ENCODE peak calls at places on chromosomes 16 and 17, in eight cellular contexts. W is A549, P is right cardiac atrium, Y is heart left ventricle, E is Panc1, G is lower lobe of right lung, K is upper lobe of right lung, Q is dorsolateral prefrontal cortex. I is an unnamed sample.

GRCh38 chr16:27414803-27415431 is 12.9 kb downstream of the IL21R start:
- DNase-seq in W (no peak), P (no peak), Y (no peak), E (no peak), G (no peak), K (no peak), Q (no peak), I (no peak)

GRCh38 chr17:38579934-38580333 is 25.8 kb downstream of the SRCIN1 start:
- DNase-seq in W (peak), P (no peak), Y (no peak), E (no peak), G (peak), K (no peak), Q (peak), I (no peak)

GRCh38 chr17:46851029-46851741 is at the start of gene WNT9B:
- DNase-seq in W (peak), P (peak), Y (no peak), E (no peak), G (no peak), K (no peak), Q (no peak), I (no peak)

GRCh38 chr16:75727221-75727620 is 931 bp upstream of the CPHXL start:
- DNase-seq in W (no peak), P (no peak), Y (no peak), E (no peak), G (no peak), K (no peak), Q (no peak), I (no peak)

GRCh38 chr17:11742891-11743290 is 144.6 kb downstream of the DNAH9 start:
- DNase-seq in W (no peak), P (no peak), Y (no peak), E (no peak), G (no peak), K (no peak), Q (no peak), I (no peak)

GRCh38 chr17:72749119-72749572 is 343.3 kb downstream of the SLC39A11 start:
- DNase-seq in W (no peak), P (no peak), Y (no peak), E (no peak), G (no peak), K (no peak), Q (no peak), I (no peak)

GRCh38 chr16:3922241-3922640 is 41.7 kb upstream of the CREBBP start:
- DNase-seq in W (no peak), P (no peak), Y (no peak), E (no peak), G (peak), K (peak), Q (no peak), I (no peak)

GRCh38 chr17:61551255-61551742 is 39.7 kb downstream of the NACA2 start:
- DNase-seq in W (peak), P (no peak), Y (no peak), E (no peak), G (no peak), K (no peak), Q (no peak), I (no peak)

GRCh38 chr17:48037036-48037881 is at the start of gene COPZ2:
- DNase-seq in W (peak), P (peak), Y (peak), E (peak), G (peak), K (peak), Q (no peak), I (no peak)

GRCh38 chr16:83549836-83550569 is 257.8 kb upstream of the HSBP1 start:
- DNase-seq in W (no peak), P (no peak), Y (no peak), E (no peak), G (no peak), K (no peak), Q (no peak), I (no peak)

GRCh38 chr16:75305364-75306101 is 54.1 kb upstream of the BCAR1 start:
- DNase-seq in W (peak), P (peak), Y (peak), E (peak), G (no peak), K (no peak), Q (no peak), I (peak)

GRCh38 chr17:3919123-3919624 is 2.9 kb upstream of the P2RX1 start:
- DNase-seq in W (no peak), P (peak), Y (peak), E (no peak), G (no peak), K (no peak), Q (no peak), I (no peak)
- H3K27ac ChIP-seq in W (peak), P (no peak), Y (peak), E (no peak), G (peak), K (no peak), Q (no peak), I (no peak)

DNA sequence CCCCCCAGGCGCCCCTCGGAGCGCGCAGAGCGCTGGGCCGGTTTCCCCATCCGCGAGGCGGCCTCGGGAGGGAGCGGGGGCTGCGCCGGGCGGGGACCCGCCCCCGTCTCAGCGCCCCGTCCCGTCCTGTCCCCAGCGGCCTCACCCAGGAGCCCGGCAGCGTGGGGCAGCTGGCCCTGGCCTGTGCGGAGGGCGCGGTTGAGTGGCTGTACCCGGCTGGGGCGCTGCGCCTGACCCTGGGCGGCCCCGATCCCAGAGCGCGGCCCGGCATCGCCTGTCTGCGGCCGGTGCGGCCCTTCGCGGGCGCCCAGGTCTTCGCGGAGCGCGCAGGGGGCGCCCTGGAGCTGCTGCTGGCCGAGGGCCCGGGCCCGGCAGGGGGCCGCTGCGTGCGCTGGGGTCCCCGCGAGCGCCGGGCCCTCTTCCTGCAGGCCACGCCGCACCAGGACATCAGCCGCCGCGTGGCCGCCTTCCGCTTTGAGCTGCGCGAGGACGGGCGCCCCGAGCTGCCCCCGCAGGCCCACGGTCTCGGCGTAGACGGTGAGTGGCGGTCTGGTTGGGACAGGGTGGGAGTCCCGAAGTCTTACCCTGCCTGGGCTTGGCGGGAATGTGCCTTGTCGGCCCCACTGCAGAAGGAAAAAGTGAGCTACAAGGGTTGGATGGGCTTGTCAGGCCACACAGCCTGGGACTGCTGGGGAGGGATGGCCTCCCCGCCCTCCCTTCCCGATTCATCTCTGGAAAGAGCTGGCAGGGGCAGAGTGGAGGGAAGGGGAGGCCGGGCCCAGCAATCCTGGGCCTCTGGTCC is 731 bp downstream of the METRN start:
- DNase-seq in W (peak), P (no peak), Y (no peak), E (no peak), G (no peak), K (peak), Q (no peak), I (no peak)
- H3K27ac ChIP-seq in W (peak), P (no peak), Y (peak), E (peak), G (peak), K (peak), Q (peak), I (peak)

GRCh38 chr16:72247821-72248253 is 75.9 kb upstream of the PMFBP1 start:
- DNase-seq in W (no peak), P (no peak), Y (no peak), E (no peak), G (no peak), K (no peak), Q (no peak), I (no peak)
- H3K27ac ChIP-seq in W (no peak), P (no peak), Y (no peak), E (no peak), G (no peak), K (no peak), Q (no peak), I (no peak)

DNA sequence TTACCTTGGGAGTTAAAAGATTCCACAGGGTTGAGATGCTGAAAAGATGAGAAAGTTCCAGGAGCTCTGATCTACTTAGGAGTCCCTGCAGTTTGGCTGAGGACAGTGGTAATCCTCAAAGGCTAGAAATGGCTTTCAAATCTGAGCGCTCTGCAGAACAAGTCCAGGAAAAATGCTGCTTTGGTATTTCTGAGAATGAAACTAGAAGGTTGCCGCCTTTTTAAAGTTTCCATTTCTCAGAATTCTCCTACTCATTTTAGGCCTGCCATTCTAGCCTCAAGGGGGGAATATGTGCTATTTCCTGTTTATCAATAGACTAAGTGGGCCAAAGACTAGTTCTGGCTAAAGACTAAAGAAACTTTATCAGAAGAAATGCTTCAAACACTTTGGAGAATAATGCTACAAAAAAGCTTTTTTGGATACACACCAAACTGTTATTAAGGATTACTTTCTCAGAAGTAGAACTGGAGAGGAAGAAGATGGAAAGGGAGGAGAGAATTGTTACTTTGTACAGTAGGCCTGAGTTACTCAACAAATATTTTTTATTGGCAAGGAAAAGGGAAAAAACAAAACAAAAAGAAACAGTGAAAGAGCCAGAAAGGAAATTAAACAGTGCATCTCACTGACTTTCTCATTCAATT is at the start of gene SLFN12L:
- DNase-seq in W (no peak), P (no peak), Y (no peak), E (no peak), G (no peak), K (no peak), Q (no peak), I (no peak)
- H3K27ac ChIP-seq in W (no peak), P (peak), Y (peak), E (no peak), G (peak), K (peak), Q (no peak), I (no peak)

DNA sequence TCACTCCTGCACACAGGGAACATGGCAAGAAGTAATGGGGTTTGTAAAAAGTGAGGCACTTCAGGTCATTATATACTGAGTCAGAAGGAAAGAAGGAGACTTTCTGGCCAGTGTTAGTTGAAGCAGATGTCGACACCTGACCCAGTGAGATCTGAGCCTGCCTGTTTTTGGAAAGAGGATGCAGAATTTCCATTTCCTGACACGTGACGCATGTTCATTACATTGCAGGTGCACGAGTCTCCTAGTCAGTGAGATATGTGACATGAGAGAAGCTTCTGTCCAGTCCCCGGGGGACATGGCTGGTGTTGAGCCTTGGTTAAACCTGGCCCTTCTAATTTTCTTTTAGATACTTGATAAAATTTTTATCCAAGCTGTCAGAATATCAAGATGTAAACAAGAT is 62.3 kb downstream of the ELAC2 start:
- DNase-seq in W (no peak), P (no peak), Y (no peak), E (no peak), G (no peak), K (no peak), Q (no peak), I (no peak)
- H3K27ac ChIP-seq in W (no peak), P (no peak), Y (no peak), E (no peak), G (no peak), K (no peak), Q (no peak), I (no peak)

GRCh38 chr17:50570516-50570915 is 10.0 kb downstream of the CACNA1G start:
- DNase-seq in W (no peak), P (no peak), Y (no peak), E (no peak), G (no peak), K (no peak), Q (no peak), I (no peak)
- H3K27ac ChIP-seq in W (no peak), P (no peak), Y (no peak), E (no peak), G (no peak), K (no peak), Q (no peak), I (no peak)